ENCODE peak calls at places on chromosomes 13 and 19, in seven cellular contexts. One of them, this sample, is unnamed.

GRCh38 chr19:28569132-28570114 is 643.5 kb downstream of the UQCRFS1 start:
- DNase-seq in fibroblast of mammary gland: no peak
- DNase-seq in tibial nerve: no peak
- DNase-seq in heart right ventricle: no peak
- DNase-seq in GM23248: no peak
- DNase-seq in lower leg skin: no peak
- DNase-seq in mammary epithelial cell: no peak
- DNase-seq in this sample: no peak

GRCh38 chr19:12783226-12783848 is 7.9 kb upstream of the JUNB start:
- DNase-seq in fibroblast of mammary gland: no peak
- DNase-seq in tibial nerve: no peak
- DNase-seq in heart right ventricle: no peak
- DNase-seq in GM23248: peak
- DNase-seq in lower leg skin: no peak
- DNase-seq in mammary epithelial cell: no peak
- DNase-seq in this sample: no peak

GRCh38 chr13:41610426-41610825 is 153.1 kb downstream of the RGCC start:
- DNase-seq in fibroblast of mammary gland: peak
- DNase-seq in tibial nerve: no peak
- DNase-seq in heart right ventricle: peak
- DNase-seq in GM23248: peak
- DNase-seq in lower leg skin: peak
- DNase-seq in mammary epithelial cell: peak
- DNase-seq in this sample: peak

GRCh38 chr19:54188224-54188871 is 1.0 kb downstream of the MBOAT7 start:
- DNase-seq in fibroblast of mammary gland: peak
- DNase-seq in tibial nerve: no peak
- DNase-seq in heart right ventricle: no peak
- DNase-seq in GM23248: peak
- DNase-seq in lower leg skin: no peak
- DNase-seq in mammary epithelial cell: peak
- DNase-seq in this sample: no peak

GRCh38 chr13:27406178-27406939 is 18.1 kb upstream of the GTF3A start:
- DNase-seq in fibroblast of mammary gland: peak
- DNase-seq in tibial nerve: peak
- DNase-seq in heart right ventricle: no peak
- DNase-seq in GM23248: peak
- DNase-seq in lower leg skin: no peak
- DNase-seq in mammary epithelial cell: peak
- DNase-seq in this sample: no peak

GRCh38 chr19:662207-662961 is 630 bp downstream of the RNF126 start:
- DNase-seq in fibroblast of mammary gland: peak
- DNase-seq in tibial nerve: no peak
- DNase-seq in heart right ventricle: no peak
- DNase-seq in GM23248: peak
- DNase-seq in lower leg skin: no peak
- DNase-seq in mammary epithelial cell: peak
- DNase-seq in this sample: no peak

GRCh38 chr19:55028757-55029156 is 9.3 kb downstream of the GP6 start:
- DNase-seq in fibroblast of mammary gland: no peak
- DNase-seq in tibial nerve: no peak
- DNase-seq in heart right ventricle: no peak
- DNase-seq in GM23248: no peak
- DNase-seq in lower leg skin: no peak
- DNase-seq in mammary epithelial cell: no peak
- DNase-seq in this sample: no peak

GRCh38 chr13:22740264-22740663 is 440.5 kb upstream of the SGCG start:
- DNase-seq in fibroblast of mammary gland: peak
- DNase-seq in tibial nerve: no peak
- DNase-seq in heart right ventricle: no peak
- DNase-seq in GM23248: no peak
- DNase-seq in lower leg skin: no peak
- DNase-seq in mammary epithelial cell: no peak
- DNase-seq in this sample: no peak

GRCh38 chr13:49633687-49634086 is 5.4 kb downstream of the ARL11 start:
- DNase-seq in fibroblast of mammary gland: no peak
- DNase-seq in tibial nerve: no peak
- DNase-seq in heart right ventricle: no peak
- DNase-seq in GM23248: no peak
- DNase-seq in lower leg skin: no peak
- DNase-seq in mammary epithelial cell: no peak
- DNase-seq in this sample: no peak

GRCh38 chr19:3056454-3057016 is 5.8 kb downstream of the TLE5 start:
- DNase-seq in fibroblast of mammary gland: no peak
- DNase-seq in tibial nerve: no peak
- DNase-seq in heart right ventricle: no peak
- DNase-seq in GM23248: no peak
- DNase-seq in lower leg skin: no peak
- DNase-seq in mammary epithelial cell: no peak
- DNase-seq in this sample: no peak

GRCh38 chr19:45779231-45780145 is 2.8 kb downstream of the DMPK start:
- DNase-seq in fibroblast of mammary gland: peak
- DNase-seq in tibial nerve: peak
- DNase-seq in heart right ventricle: peak
- DNase-seq in GM23248: peak
- DNase-seq in lower leg skin: peak
- DNase-seq in mammary epithelial cell: peak
- DNase-seq in this sample: no peak

GRCh38 chr13:64234255-64234654 is 2818.6 kb upstream of the PCDH20 start:
- DNase-seq in fibroblast of mammary gland: peak
- DNase-seq in tibial nerve: no peak
- DNase-seq in heart right ventricle: no peak
- DNase-seq in GM23248: no peak
- DNase-seq in lower leg skin: no peak
- DNase-seq in mammary epithelial cell: no peak
- DNase-seq in this sample: no peak

GRCh38 chr19:36032251-36033104 is at the start of gene CLIP3:
- DNase-seq in fibroblast of mammary gland: peak
- DNase-seq in tibial nerve: peak
- DNase-seq in heart right ventricle: peak
- DNase-seq in GM23248: peak
- DNase-seq in lower leg skin: no peak
- DNase-seq in mammary epithelial cell: no peak
- DNase-seq in this sample: peak

GRCh38 chr19:4069331-4069959 is 2.7 kb upstream of the ZBTB7A start:
- DNase-seq in fibroblast of mammary gland: no peak
- DNase-seq in tibial nerve: no peak
- DNase-seq in heart right ventricle: no peak
- DNase-seq in GM23248: no peak
- DNase-seq in lower leg skin: no peak
- DNase-seq in mammary epithelial cell: no peak
- DNase-seq in this sample: no peak

GRCh38 chr19:4524808-4525562 is 6.7 kb upstream of the PLIN4 start:
- DNase-seq in fibroblast of mammary gland: peak
- DNase-seq in tibial nerve: peak
- DNase-seq in heart right ventricle: peak
- DNase-seq in GM23248: peak
- DNase-seq in lower leg skin: peak
- DNase-seq in mammary epithelial cell: peak
- DNase-seq in this sample: no peak

GRCh38 chr13:35697281-35697680 is 220.8 kb upstream of the MAB21L1 start:
- DNase-seq in fibroblast of mammary gland: no peak
- DNase-seq in tibial nerve: no peak
- DNase-seq in heart right ventricle: no peak
- DNase-seq in GM23248: peak
- DNase-seq in lower leg skin: no peak
- DNase-seq in mammary epithelial cell: no peak
- DNase-seq in this sample: no peak

GRCh38 chr13:40130871-40131636 is 475.6 kb downstream of the COG6 start:
- DNase-seq in fibroblast of mammary gland: peak
- DNase-seq in tibial nerve: no peak
- DNase-seq in heart right ventricle: no peak
- DNase-seq in GM23248: peak
- DNase-seq in lower leg skin: no peak
- DNase-seq in mammary epithelial cell: peak
- DNase-seq in this sample: no peak

GRCh38 chr19:15252398-15253018 is 20.3 kb upstream of the EPHX3 start:
- DNase-seq in fibroblast of mammary gland: peak
- DNase-seq in tibial nerve: no peak
- DNase-seq in heart right ventricle: no peak
- DNase-seq in GM23248: peak
- DNase-seq in lower leg skin: no peak
- DNase-seq in mammary epithelial cell: no peak
- DNase-seq in this sample: no peak

GRCh38 chr13:69324109-69324886 is 783.3 kb upstream of the ATXN8OS start:
- DNase-seq in fibroblast of mammary gland: peak
- DNase-seq in tibial nerve: no peak
- DNase-seq in heart right ventricle: no peak
- DNase-seq in GM23248: no peak
- DNase-seq in lower leg skin: no peak
- DNase-seq in mammary epithelial cell: no peak
- DNase-seq in this sample: no peak

GRCh38 chr19:6660930-6661329 is 9.0 kb downstream of the TNFSF14 start:
- DNase-seq in fibroblast of mammary gland: no peak
- DNase-seq in tibial nerve: no peak
- DNase-seq in heart right ventricle: no peak
- DNase-seq in GM23248: no peak
- DNase-seq in lower leg skin: no peak
- DNase-seq in mammary epithelial cell: no peak
- DNase-seq in this sample: no peak

GRCh38 chr19:8393871-8394250 is 3.7 kb downstream of the RAB11B start:
- DNase-seq in fibroblast of mammary gland: no peak
- DNase-seq in tibial nerve: no peak
- DNase-seq in heart right ventricle: no peak
- DNase-seq in GM23248: no peak
- DNase-seq in lower leg skin: no peak
- DNase-seq in mammary epithelial cell: no peak
- DNase-seq in this sample: no peak

GRCh38 chr13:49213997-49214916 is 5.9 kb upstream of the MLNR start:
- DNase-seq in fibroblast of mammary gland: no peak
- DNase-seq in tibial nerve: no peak
- DNase-seq in heart right ventricle: no peak
- DNase-seq in GM23248: peak
- DNase-seq in lower leg skin: no peak
- DNase-seq in mammary epithelial cell: no peak
- DNase-seq in this sample: no peak

GRCh38 chr13:79779761-79780160 is 298.8 kb downstream of the NDFIP2 start:
- DNase-seq in fibroblast of mammary gland: peak
- DNase-seq in tibial nerve: peak
- DNase-seq in heart right ventricle: no peak
- DNase-seq in GM23248: peak
- DNase-seq in lower leg skin: peak
- DNase-seq in mammary epithelial cell: peak
- DNase-seq in this sample: no peak

GRCh38 chr13:111210082-111210481 is 95.0 kb downstream of the ARHGEF7 start:
- DNase-seq in fibroblast of mammary gland: peak
- DNase-seq in tibial nerve: no peak
- DNase-seq in heart right ventricle: no peak
- DNase-seq in GM23248: no peak
- DNase-seq in lower leg skin: no peak
- DNase-seq in mammary epithelial cell: no peak
- DNase-seq in this sample: no peak
- H3K4me3 ChIP-seq in fibroblast of mammary gland: peak
- H3K4me3 ChIP-seq in tibial nerve: peak
- H3K4me3 ChIP-seq in heart right ventricle: peak
- H3K4me3 ChIP-seq in GM23248: peak
- H3K4me3 ChIP-seq in lower leg skin: no peak
- H3K4me3 ChIP-seq in mammary epithelial cell: no peak
- H3K4me3 ChIP-seq in this sample: peak

GRCh38 chr13:44365899-44366298 is 7.7 kb upstream of the SERP2 start:
- DNase-seq in fibroblast of mammary gland: no peak
- DNase-seq in tibial nerve: no peak
- DNase-seq in heart right ventricle: no peak
- DNase-seq in GM23248: no peak
- DNase-seq in lower leg skin: no peak
- DNase-seq in mammary epithelial cell: no peak
- DNase-seq in this sample: no peak
- H3K4me3 ChIP-seq in fibroblast of mammary gland: no peak
- H3K4me3 ChIP-seq in tibial nerve: no peak
- H3K4me3 ChIP-seq in heart right ventricle: no peak
- H3K4me3 ChIP-seq in GM23248: no peak
- H3K4me3 ChIP-seq in lower leg skin: no peak
- H3K4me3 ChIP-seq in mammary epithelial cell: no peak
- H3K4me3 ChIP-seq in this sample: no peak

GRCh38 chr13:113809934-113810333 is 50.9 kb downstream of the TMEM255B start:
- DNase-seq in fibroblast of mammary gland: no peak
- DNase-seq in tibial nerve: no peak
- DNase-seq in heart right ventricle: no peak
- DNase-seq in GM23248: no peak
- DNase-seq in lower leg skin: no peak
- DNase-seq in mammary epithelial cell: no peak
- DNase-seq in this sample: no peak
- H3K4me3 ChIP-seq in fibroblast of mammary gland: no peak
- H3K4me3 ChIP-seq in tibial nerve: no peak
- H3K4me3 ChIP-seq in heart right ventricle: no peak
- H3K4me3 ChIP-seq in GM23248: no peak
- H3K4me3 ChIP-seq in lower leg skin: no peak
- H3K4me3 ChIP-seq in mammary epithelial cell: no peak
- H3K4me3 ChIP-seq in this sample: no peak

DNA sequence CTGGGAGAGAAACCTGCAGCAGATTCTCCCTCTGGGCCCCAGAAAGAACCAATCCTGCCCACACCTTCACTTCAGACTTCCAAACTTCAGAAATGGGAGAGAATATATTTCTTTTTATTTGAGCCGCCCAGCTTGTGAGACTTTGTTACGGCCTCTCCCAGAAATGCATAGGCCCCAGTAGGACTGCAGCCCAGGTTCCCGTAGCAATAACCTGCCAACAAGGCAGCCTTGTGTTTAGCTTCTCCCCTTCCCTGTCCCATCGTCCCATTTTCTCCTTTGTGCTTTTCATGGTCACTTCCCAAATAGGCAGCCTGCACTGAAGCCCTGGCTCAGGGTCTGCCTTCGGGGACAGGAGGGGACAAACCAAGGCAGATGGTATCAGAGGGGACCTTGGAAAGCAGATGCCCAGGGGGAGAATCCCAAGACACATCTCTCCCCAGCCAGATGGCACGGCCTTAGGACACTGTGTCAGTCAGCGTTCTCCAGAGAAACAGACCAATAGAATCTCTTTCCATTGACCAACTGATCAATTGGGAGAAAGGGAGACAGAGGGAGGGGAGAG is 3.7 kb upstream of the ARHGEF7 start:
- DNase-seq in fibroblast of mammary gland: no peak
- DNase-seq in tibial nerve: no peak
- DNase-seq in heart right ventricle: no peak
- DNase-seq in GM23248: no peak
- DNase-seq in lower leg skin: no peak
- DNase-seq in mammary epithelial cell: no peak
- DNase-seq in this sample: no peak
- H3K4me3 ChIP-seq in fibroblast of mammary gland: no peak
- H3K4me3 ChIP-seq in tibial nerve: no peak
- H3K4me3 ChIP-seq in heart right ventricle: no peak
- H3K4me3 ChIP-seq in GM23248: no peak
- H3K4me3 ChIP-seq in lower leg skin: no peak
- H3K4me3 ChIP-seq in mammary epithelial cell: no peak
- H3K4me3 ChIP-seq in this sample: no peak

This sample was measured in AG04450.